ENCODE peak calls at places on chromosomes 1 and 21, in five cellular contexts. W is LNCaP clone FGC; U is activated naive CD8-positive, alpha-beta T cell treated with anti-CD3 and anti-CD28 coated beads, Interleukin-2, amount 50 U/mL, for 24 hours; D is caudate nucleus; F is prostate gland. Y is an unnamed sample.

GRCh38 chr1:5819391-5820025 is 172.7 kb downstream of the NPHP4 start:
- DNase-seq in W (no peak), U (no peak), D (no peak), F (no peak), Y (no peak)

GRCh38 chr1:226733876-226734414 is 5.1 kb downstream of the ITPKB start:
- DNase-seq in W (no peak), U (no peak), D (no peak), F (no peak), Y (no peak)

GRCh38 chr1:191558389-191558788 is 599.9 kb upstream of the RGS18 start:
- DNase-seq in W (no peak), U (no peak), D (no peak), F (no peak), Y (no peak)

GRCh38 chr1:47663286-47663685 is 225.4 kb downstream of the FOXD2 start:
- DNase-seq in W (no peak), U (no peak), D (no peak), F (no peak), Y (no peak)

GRCh38 chr21:28144653-28145052 is 848.0 kb downstream of the LTN1 start:
- DNase-seq in W (no peak), U (no peak), D (no peak), F (no peak), Y (no peak)

GRCh38 chr1:2314297-2314802 is 77.0 kb downstream of the MORN1 start:
- DNase-seq in W (no peak), U (no peak), D (no peak), F (no peak), Y (no peak)

GRCh38 chr1:228096416-228097332 is 6.5 kb downstream of the C1orf35 start:
- DNase-seq in W (no peak), U (no peak), D (no peak), F (no peak), Y (no peak)

GRCh38 chr1:54575161-54575560 is 27.1 kb downstream of the ACOT11 start:
- DNase-seq in W (no peak), U (no peak), D (no peak), F (no peak), Y (no peak)

GRCh38 chr1:110380667-110381283 is 10.1 kb downstream of the SLC16A4 start:
- DNase-seq in W (no peak), U (no peak), D (no peak), F (no peak), Y (peak)

GRCh38 chr1:94723899-94724298 is 96.3 kb upstream of the SLC44A3 start:
- DNase-seq in W (no peak), U (no peak), D (no peak), F (no peak), Y (no peak)

GRCh38 chr1:228181635-228182034 is 16.0 kb downstream of the IBA57 start:
- DNase-seq in W (no peak), U (no peak), D (no peak), F (no peak), Y (no peak)

GRCh38 chr21:33300701-33301631 is 23.8 kb upstream of the IFNAR1 start:
- DNase-seq in W (peak), U (no peak), D (no peak), F (peak), Y (no peak)

GRCh38 chr1:59198565-59198964 is 98.3 kb upstream of the FGGY start:
- DNase-seq in W (no peak), U (no peak), D (no peak), F (peak), Y (no peak)

GRCh38 chr1:1917304-1917976 is 1.6 kb downstream of the TMEM52 start:
- DNase-seq in W (no peak), U (no peak), D (no peak), F (no peak), Y (no peak)

GRCh38 chr1:180933141-180933540 is 20.4 kb downstream of the KIAA1614 start:
- DNase-seq in W (no peak), U (no peak), D (no peak), F (no peak), Y (no peak)

GRCh38 chr1:60265560-60266535 is 192.3 kb upstream of the C1orf87 start:
- DNase-seq in W (no peak), U (no peak), D (no peak), F (no peak), Y (peak)

GRCh38 chr1:167365360-167365759 is 144.7 kb downstream of the POU2F1 start:
- DNase-seq in W (no peak), U (no peak), D (no peak), F (no peak), Y (no peak)

GRCh38 chr1:182888736-182889531 is 49.8 kb downstream of the DHX9 start:
- DNase-seq in W (no peak), U (no peak), D (no peak), F (no peak), Y (peak)

GRCh38 chr1:209323743-209324142 is 259.8 kb upstream of the CAMK1G start:
- DNase-seq in W (no peak), U (no peak), D (no peak), F (no peak), Y (no peak)

GRCh38 chr1:117321680-117322609 is 45.3 kb upstream of the MAN1A2 start:
- DNase-seq in W (no peak), U (no peak), D (no peak), F (no peak), Y (no peak)

GRCh38 chr1:192805832-192806323 is 3.0 kb upstream of the RGS2 start:
- DNase-seq in W (peak), U (no peak), D (no peak), F (peak), Y (peak)

GRCh38 chr1:230867119-230867902 is 1.0 kb downstream of the C1orf198 start:
- DNase-seq in W (no peak), U (no peak), D (no peak), F (no peak), Y (no peak)

GRCh38 chr1:114510235-114511047 is 562 bp downstream of the TRIM33 start:
- DNase-seq in W (no peak), U (peak), D (no peak), F (peak), Y (no peak)

GRCh38 chr1:161200992-161201827 is 957 bp upstream of the NDUFS2 start:
- DNase-seq in W (no peak), U (no peak), D (no peak), F (peak), Y (no peak)

GRCh38 chr1:225847610-225848009 is 34.6 kb downstream of the TMEM63A start:
- DNase-seq in W (peak), U (no peak), D (no peak), F (no peak), Y (no peak)

GRCh38 chr1:54800899-54801759 is at the start of gene TTC22:
- DNase-seq in W (no peak), U (peak), D (no peak), F (peak), Y (no peak)

GRCh38 chr1:41366428-41367101 is 5.3 kb downstream of the FOXO6 start:
- DNase-seq in W (no peak), U (no peak), D (no peak), F (no peak), Y (no peak)

GRCh38 chr1:58883037-58883887 is 99.4 kb upstream of the JUN start:
- DNase-seq in W (no peak), U (no peak), D (no peak), F (peak), Y (peak)

GRCh38 chr1:42035205-42035829 is 116.6 kb upstream of the HIVEP3 start:
- DNase-seq in W (no peak), U (peak), D (peak), F (peak), Y (no peak)

GRCh38 chr1:213676741-213677140 is 311.0 kb upstream of the PROX1 start:
- DNase-seq in W (no peak), U (no peak), D (no peak), F (no peak), Y (no peak)

GRCh38 chr21:27047331-27048314 is 80.7 kb upstream of the ADAMTS5 start:
- DNase-seq in W (peak), U (no peak), D (no peak), F (no peak), Y (no peak)

GRCh38 chr1:9892563-9893528 is 17.2 kb downstream of the CTNNBIP1 start:
- DNase-seq in W (peak), U (no peak), D (no peak), F (peak), Y (peak)